ENCODE peak calls at places on chromosomes 13 and 19, in nine cellular contexts. U, S, J, P, T, N, H, C and R are unnamed samples.
A peak's percentile ranks its signal among the peaks of the same experiment; 100 is the strongest.

GRCh38 chr19:18764591-18765051 is 26.5 kb downstream of the COMP start:
- DNase-seq in T (no peak), S (no peak), J (no peak), N (no peak), P (no peak), C (peak; percentile 73), U (no peak), H (no peak), R (no peak)

GRCh38 chr13:100214886-100215285 is 126.0 kb downstream of the PCCA start:
- DNase-seq in J (no peak), N (no peak), S (no peak), C (peak; percentile 35), H (no peak), U (no peak), P (no peak), T (no peak), R (no peak)

GRCh38 chr19:9308091-9308490 is 1.5 kb downstream of the ZNF699 start:
- DNase-seq in J (no peak), P (no peak), N (no peak), C (peak; percentile 26), S (no peak), T (no peak), U (no peak), H (no peak), R (no peak)

GRCh38 chr19:1407662-1408299 is 395 bp downstream of the DAZAP1 start:
- DNase-seq in C (no peak), J (peak; percentile 93), U (peak; percentile 54), S (peak; percentile 32), H (peak; percentile 55), P (no peak), N (no peak), T (no peak), R (no peak)

GRCh38 chr19:10271543-10272086 is 695 bp downstream of the ICAM1 start:
- DNase-seq in J (no peak), T (no peak), H (no peak), U (no peak), C (no peak), N (no peak), P (no peak), S (no peak), R (no peak)

GRCh38 chr19:28972144-28972543 is 240.8 kb downstream of the UQCRFS1 start:
- DNase-seq in H (no peak), J (no peak), T (no peak), U (no peak), P (no peak), N (no peak), C (no peak), S (no peak), R (no peak)

GRCh38 chr19:37928527-37929286 is 21.7 kb downstream of the SIPA1L3 start:
- DNase-seq in P (no peak), J (no peak), S (no peak), H (no peak), U (no peak), C (no peak), T (no peak), N (no peak), R (no peak)

GRCh38 chr13:83297591-83298305 is 584.5 kb downstream of the SLITRK1 start:
- DNase-seq in S (no peak), C (no peak), N (no peak), P (no peak), H (no peak), T (no peak), J (no peak), U (no peak), R (no peak)

GRCh38 chr13:75016225-75016624 is 465.7 kb downstream of the TBC1D4 start:
- DNase-seq in H (no peak), J (no peak), U (no peak), C (peak; percentile 58), T (no peak), P (no peak), S (no peak), N (no peak), R (no peak)

DNA sequence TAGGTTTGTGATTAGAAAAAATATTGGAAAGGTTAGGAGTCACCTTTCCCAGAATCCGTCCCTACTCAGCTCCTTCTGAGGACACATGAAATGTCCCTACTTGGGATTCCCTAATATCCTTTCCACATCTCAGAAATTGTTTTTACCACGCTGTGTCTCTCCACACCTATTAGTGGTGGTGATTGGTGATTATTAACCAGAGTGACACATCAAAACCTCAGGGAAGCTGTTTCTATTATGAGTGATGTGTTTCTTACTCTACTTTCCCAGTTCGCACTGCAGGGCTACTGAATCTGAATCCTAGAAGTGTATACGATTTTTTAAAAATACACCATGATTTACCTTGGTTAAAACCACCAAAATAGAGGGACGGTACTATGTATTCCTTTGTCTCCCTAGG is 460.8 kb downstream of the TBC1D4 start:
- DNase-seq in S (no peak), T (no peak), C (no peak), U (no peak), H (no peak), P (no peak), N (no peak), J (no peak), R (no peak)
- H3K4me1 ChIP-seq in S (no peaks in the 10 kb centered on the region), T (no peaks in the 10 kb centered on the region), C (peaks cover 5% of the 10 kb centered on the region), U (no peaks in the 10 kb centered on the region), H (no peaks in the 10 kb centered on the region), P (no peaks in the 10 kb centered on the region), N (no peaks in the 10 kb centered on the region), J (no peaks in the 10 kb centered on the region), R (no peaks in the 10 kb centered on the region)

GRCh38 chr19:2548966-2549365 is 73.0 kb downstream of the GADD45B start:
- DNase-seq in U (no peak), T (no peak), C (no peak), S (no peak), N (no peak), H (no peak), J (peak; percentile 57), P (no peak), R (no peak)

GRCh38 chr19:2547721-2548120 is 71.8 kb downstream of the GADD45B start:
- DNase-seq in C (no peak), T (no peak), H (no peak), P (no peak), N (no peak), J (peak; percentile 72), U (no peak), S (no peak), R (no peak)

GRCh38 chr19:2551172-2551863 is 75.4 kb downstream of the GADD45B start:
- DNase-seq in P (no peak), T (no peak), J (no peak), N (no peak), H (no peak), U (no peak), S (no peak), C (no peak), R (no peak)

GRCh38 chr19:2550431-2551171 is 74.7 kb downstream of the GADD45B start:
- DNase-seq in P (no peak), S (no peak), N (no peak), C (no peak), U (no peak), H (no peak), J (peak; percentile 67), T (no peak), R (no peak)

DNA sequence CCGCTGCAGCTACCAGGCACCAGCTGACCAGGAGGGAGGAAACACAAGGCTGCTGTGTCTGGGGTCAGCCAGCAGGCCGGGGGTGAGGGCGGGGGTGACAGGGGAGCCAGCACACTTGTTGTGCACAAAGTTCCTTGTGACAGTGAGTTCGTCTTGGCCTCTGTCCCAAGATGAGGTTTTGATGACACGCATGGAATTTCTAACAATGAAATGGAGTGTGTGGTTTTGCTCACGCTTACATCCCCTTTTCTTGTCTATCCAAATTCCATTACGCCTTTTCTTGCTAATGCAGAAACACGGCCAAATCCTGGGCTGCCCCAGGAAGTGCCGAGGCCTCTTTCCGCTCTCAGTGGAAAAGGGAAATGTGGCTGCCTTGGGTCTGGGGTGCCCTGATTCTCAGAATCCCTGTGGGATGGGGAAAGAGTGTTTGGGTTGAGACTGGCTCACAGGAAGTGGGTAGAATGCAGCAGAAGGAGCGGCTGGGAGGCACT is 73.8 kb downstream of the GADD45B start:
- DNase-seq in P (no peak), S (no peak), N (peak; percentile 91), C (peak; percentile 76), H (no peak), U (no peak), T (peak; percentile 54), J (peak; percentile 84), R (no peak)
- H3K27ac ChIP-seq in P (no peak overlapping the region), S (no peak overlapping the region), N (peak overlapping the region; percentile 83), C (peak overlapping the region; percentile 41), H (no peak overlapping the region), U (no peak overlapping the region), T (no peak overlapping the region), J (peak overlapping the region; percentile 29), R (no peak overlapping the region)

DNA sequence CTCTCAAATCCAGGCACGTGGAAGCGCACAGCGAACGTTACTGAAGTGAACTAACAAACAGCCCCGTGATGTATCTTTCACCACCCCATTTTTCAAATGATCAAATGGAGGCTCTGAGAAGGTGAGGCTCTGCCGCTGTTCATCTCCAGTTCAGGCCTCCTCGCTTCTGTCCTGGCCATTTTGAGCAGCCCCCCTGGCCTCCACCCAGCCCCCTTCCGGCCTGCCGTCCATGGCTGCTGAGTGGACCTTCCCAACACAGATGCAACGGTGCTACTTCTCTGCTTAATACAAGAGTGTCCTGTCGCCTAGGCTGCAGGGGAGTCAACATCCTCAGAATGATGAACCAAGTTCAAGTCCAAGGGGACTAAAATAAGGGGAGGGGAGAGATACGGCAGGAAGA is 9.7 kb downstream of the SYDE1 start:
- DNase-seq in P (no peak), T (no peak), N (no peak), H (no peak), U (no peak), S (no peak), J (no peak), C (no peak), R (no peak)
- H3K36me3 ChIP-seq in P (peaks cover 74% of the 10 kb centered on the region), T (no peaks in the 10 kb centered on the region), N (peaks cover 3% of the 10 kb centered on the region), H (peaks cover 11% of the 10 kb centered on the region), U (peaks cover 24% of the 10 kb centered on the region), S (peaks cover 39% of the 10 kb centered on the region), J (peaks cover 100% of the 10 kb centered on the region), C (peaks cover 32% of the 10 kb centered on the region), R (peaks cover 50% of the 10 kb centered on the region)

GRCh38 chr19:47093254-47093653 is 20.3 kb downstream of the ZC3H4 start:
- DNase-seq in C (no peak), P (no peak), S (no peak), T (no peak), N (no peak), J (no peak), H (no peak), U (no peak), R (no peak)

GRCh38 chr19:47093841-47094240 is 19.7 kb downstream of the ZC3H4 start:
- DNase-seq in T (no peak), U (no peak), H (no peak), C (no peak), S (no peak), P (no peak), J (peak; percentile 82), N (no peak), R (no peak)

GRCh38 chr19:47084879-47085439 is 28.6 kb downstream of the ZC3H4 start:
- DNase-seq in S (no peak), C (no peak), P (no peak), U (no peak), T (no peak), H (no peak), J (no peak), N (no peak), R (no peak)

GRCh38 chr19:47086280-47086679 is 27.3 kb downstream of the ZC3H4 start:
- DNase-seq in N (no peak), H (no peak), U (no peak), J (no peak), P (no peak), C (no peak), S (no peak), T (no peak), R (no peak)

DNA sequence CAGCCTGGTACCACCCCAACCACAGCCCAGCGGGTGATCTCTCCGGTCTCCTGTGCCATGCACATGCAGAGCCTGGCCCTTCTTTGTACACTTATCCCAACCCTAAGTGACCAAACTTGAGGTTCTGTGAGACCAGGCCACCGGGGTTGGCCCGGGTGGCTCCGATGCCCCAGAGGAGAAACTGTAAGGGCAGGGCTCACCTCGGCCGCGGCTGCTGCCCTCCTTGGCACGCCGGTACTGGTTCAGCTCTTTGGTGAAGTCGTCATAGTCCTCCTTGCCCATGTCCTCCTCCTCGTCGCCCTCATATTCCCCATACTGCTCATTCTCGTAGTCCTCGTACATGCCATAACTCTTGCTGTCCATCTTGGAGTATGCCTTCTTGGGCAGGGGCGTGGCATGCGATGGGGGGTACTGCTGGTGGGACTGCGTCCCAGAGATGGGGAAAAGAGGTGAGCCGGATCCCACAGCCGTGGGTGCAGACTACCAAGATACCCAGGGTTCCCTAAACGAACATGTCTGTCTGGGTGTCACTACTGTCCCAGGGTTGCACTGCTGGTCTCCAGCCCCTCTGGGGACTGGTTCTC is 23.7 kb downstream of the ZC3H4 start:
- DNase-seq in U (no peak), P (no peak), T (no peak), N (no peak), H (no peak), C (no peak), J (no peak), S (no peak), R (no peak)
- H3K4me1 ChIP-seq in U (peaks cover 15% of the 10 kb centered on the region), P (peaks cover under 1% of the 10 kb centered on the region), T (peaks cover under 1% of the 10 kb centered on the region), N (no peaks in the 10 kb centered on the region), H (peaks cover 11% of the 10 kb centered on the region), C (no peaks in the 10 kb centered on the region), J (peaks cover 46% of the 10 kb centered on the region), S (peaks cover 13% of the 10 kb centered on the region), R (no peaks in the 10 kb centered on the region)